ENCODE peak calls at places on chromosomes 1 and 21, in five cellular contexts. S, L, B, F and P are unnamed samples.

GRCh38 chr1:87045757-87046422 is 131.5 kb downstream of the HS2ST1 start:
- DNase-seq in B (no peak), L (no peak), F (no peak), S (no peak), P (peak; percentile 9)

GRCh38 chr1:41493117-41493536 is 8.6 kb upstream of the EDN2 start:
- DNase-seq in B (peak; percentile 80), F (no peak), S (peak; percentile 14), L (no peak), P (no peak)

GRCh38 chr1:25030674-25031589 is 100.9 kb upstream of the RUNX3 start:
- DNase-seq in L (no peak), B (peak; percentile 11), F (no peak), S (no peak), P (peak; percentile 80)

GRCh38 chr21:42221581-42222345 is 2.8 kb downstream of the ABCG1 start:
- DNase-seq in S (no peak), L (no peak), F (no peak), B (no peak), P (no peak)

GRCh38 chr1:110475358-110476027 is 24.5 kb downstream of the PROK1 start:
- DNase-seq in S (no peak), L (no peak), F (no peak), B (no peak), P (no peak)

GRCh38 chr1:151164732-151165280 is 896 bp downstream of the LYSMD1 start:
- DNase-seq in L (no peak), F (no peak), S (no peak), B (no peak), P (no peak)

GRCh38 chr1:223010552-223011229 is 132.4 kb downstream of the TLR5 start:
- DNase-seq in L (no peak), F (no peak), S (no peak), B (no peak), P (no peak)

GRCh38 chr1:169786974-169787373 is 7.7 kb downstream of the METTL18 start:
- DNase-seq in F (no peak), L (no peak), S (no peak), B (no peak), P (no peak)

GRCh38 chr1:19033926-19034680 is 77.6 kb upstream of the IFFO2 start:
- DNase-seq in B (peak; percentile 66), F (no peak), S (no peak), L (no peak), P (no peak)

GRCh38 chr21:42931560-42932235 is 6.3 kb upstream of the ERVH48-1 start:
- DNase-seq in F (no peak), B (no peak), S (no peak), L (no peak), P (no peak)

GRCh38 chr21:46390603-46391545 is 66.9 kb downstream of the PCNT start:
- DNase-seq in F (no peak), S (no peak), L (no peak), B (no peak), P (no peak)

GRCh38 chr1:19743180-19743579 is 56.5 kb downstream of the TMCO4 start:
- DNase-seq in S (no peak), F (no peak), L (no peak), B (no peak), P (no peak)

GRCh38 chr1:228883535-228883934 is 148.3 kb downstream of the RHOU start:
- DNase-seq in S (no peak), L (no peak), B (no peak), F (no peak), P (no peak)
- TF ChIP-seq CTCF in S (no peak), L (no peak), B (no peak), F (no peak), P (no peak)

GRCh38 chr1:180253585-180254495 is 23.8 kb downstream of the LHX4 start:
- DNase-seq in S (no peak), F (no peak), B (no peak), L (no peak), P (no peak)
- TF ChIP-seq CTCF in S (no peak), F (no peak), B (no peak), L (no peak), P (no peak)

GRCh38 chr1:62924983-62925790 is 141.3 kb downstream of the ATG4C start:
- DNase-seq in S (no peak), L (no peak), F (no peak), B (no peak), P (no peak)

DNA sequence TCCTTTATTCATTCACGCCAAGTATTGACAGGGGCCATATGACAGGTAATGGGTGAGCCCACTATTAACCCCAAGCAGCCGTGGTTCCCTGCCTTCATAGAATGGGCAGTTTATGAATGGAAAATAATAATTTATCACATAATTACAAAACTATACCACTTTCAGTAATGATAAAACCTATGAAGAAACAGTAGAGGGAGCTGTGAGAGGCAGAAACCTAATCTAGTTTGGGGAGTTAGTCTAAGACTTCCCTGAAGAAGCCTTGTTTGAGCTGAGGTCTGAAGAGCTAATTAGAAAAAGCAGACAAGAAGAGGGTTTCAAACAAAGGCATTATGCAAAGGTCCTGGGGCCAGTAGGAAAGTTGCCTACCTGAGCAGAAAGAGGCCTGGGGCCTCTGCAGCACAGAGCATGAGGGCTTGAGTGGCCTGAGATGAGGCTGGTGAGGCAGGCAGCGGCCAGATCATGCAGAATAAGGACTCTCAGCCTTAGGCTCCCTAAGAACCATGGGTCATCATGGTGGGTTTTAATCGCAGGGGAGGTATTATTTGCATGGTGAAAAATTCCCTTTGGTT is 142.8 kb downstream of the ATG4C start:
- DNase-seq in B (no peak), L (no peak), S (no peak), F (no peak), P (no peak)
- TF ChIP-seq CTCF in B (no peak), L (no peak), S (no peak), F (no peak), P (no peak)

DNA sequence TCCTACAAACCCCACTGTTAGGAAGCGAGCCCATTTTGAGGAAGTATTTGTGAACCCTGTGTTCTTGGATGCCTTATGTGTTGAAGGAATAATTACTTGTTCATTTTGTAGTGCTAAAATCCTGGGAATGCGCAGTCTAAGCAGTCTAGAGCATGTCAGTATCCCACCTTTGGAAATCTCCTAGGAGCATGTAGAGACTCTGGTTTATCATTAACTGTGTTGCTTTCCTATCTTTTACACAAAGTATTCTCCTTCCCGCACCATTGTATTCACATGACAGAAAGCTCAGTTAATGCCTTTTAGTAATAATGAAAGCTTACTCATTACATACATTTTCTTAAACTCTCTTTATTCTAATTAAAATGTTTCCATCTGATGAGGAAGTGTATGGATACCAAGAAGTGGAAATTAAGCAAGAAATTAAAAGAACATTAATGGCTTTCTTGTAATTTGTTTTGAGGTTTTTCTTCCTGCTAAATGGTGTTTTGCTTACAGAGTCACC is 99.4 kb downstream of the CAMTA1 start:
- DNase-seq in L (no peak), B (no peak), F (no peak), S (no peak), P (no peak)
- TF ChIP-seq CTCF in L (no peak), B (no peak), F (no peak), S (no peak), P (no peak)